ENCODE peak calls at places on chromosomes 2 and 18, in eight cellular contexts. B is fibroblast of villous mesenchyme, T is right atrium auricular region, Z is pancreas, C is progenitor cell of endocrine pancreas, Y is Caco-2, V is astrocyte of the cerebellum, S is GM20000. F is an unnamed sample.

GRCh38 chr18:78637442-78638402 is 341.9 kb upstream of the SALL3 start:
- DNase-seq in B (no peak), T (no peak), Z (no peak), C (no peak), Y (no peak), V (no peak), S (no peak), F (no peak)

GRCh38 chr2:216691210-216691741 is 4.1 kb downstream of the IGFBP5 start:
- DNase-seq in B (peak), T (peak), Z (peak), C (no peak), Y (no peak), V (no peak), S (peak), F (peak)

GRCh38 chr2:134491796-134492441 is 226.9 kb downstream of the TMEM163 start:
- DNase-seq in B (peak), T (peak), Z (peak), C (no peak), Y (no peak), V (no peak), S (no peak), F (no peak)

GRCh38 chr2:5766621-5767020 is 74.4 kb downstream of the SOX11 start:
- DNase-seq in B (no peak), T (no peak), Z (no peak), C (no peak), Y (no peak), V (peak), S (no peak), F (no peak)

GRCh38 chr2:127012215-127012614 is 94.7 kb downstream of the BIN1 start:
- DNase-seq in B (peak), T (no peak), Z (no peak), C (no peak), Y (no peak), V (no peak), S (no peak), F (no peak)

GRCh38 chr2:28296904-28297303 is 95.8 kb upstream of the FOSL2 start:
- DNase-seq in B (peak), T (no peak), Z (no peak), C (no peak), Y (no peak), V (no peak), S (no peak), F (no peak)

GRCh38 chr2:80364511-80365212 is 60.1 kb upstream of the LRRTM1 start:
- DNase-seq in B (no peak), T (no peak), Z (no peak), C (no peak), Y (no peak), V (no peak), S (no peak), F (no peak)

GRCh38 chr18:46891742-46892214 is 25.5 kb downstream of the PIAS2 start:
- DNase-seq in B (no peak), T (no peak), Z (no peak), C (no peak), Y (no peak), V (no peak), S (peak), F (peak)

GRCh38 chr2:36360834-36361233 is 5.3 kb downstream of the CRIM1 start:
- DNase-seq in B (no peak), T (no peak), Z (no peak), C (no peak), Y (no peak), V (no peak), S (no peak), F (no peak)

GRCh38 chr2:208064220-208064951 is 39.1 kb upstream of the PLEKHM3 start:
- DNase-seq in B (peak), T (no peak), Z (no peak), C (no peak), Y (no peak), V (peak), S (peak), F (no peak)

GRCh38 chr2:164657129-164657528 is 35.8 kb upstream of the GRB14 start:
- DNase-seq in B (peak), T (no peak), Z (no peak), C (no peak), Y (no peak), V (peak), S (no peak), F (no peak)

GRCh38 chr18:43034683-43035500 is 80.6 kb downstream of the RIT2 start:
- DNase-seq in B (no peak), T (no peak), Z (no peak), C (no peak), Y (peak), V (no peak), S (no peak), F (no peak)

GRCh38 chr2:155372969-155373368 is 674.5 kb downstream of the KCNJ3 start:
- DNase-seq in B (peak), T (no peak), Z (no peak), C (no peak), Y (no peak), V (peak), S (no peak), F (no peak)

GRCh38 chr2:155364766-155365165 is 666.3 kb downstream of the KCNJ3 start:
- DNase-seq in B (no peak), T (no peak), Z (no peak), C (no peak), Y (no peak), V (no peak), S (no peak), F (no peak)

GRCh38 chr2:155363349-155363888 is 664.9 kb downstream of the KCNJ3 start:
- DNase-seq in B (no peak), T (no peak), Z (no peak), C (no peak), Y (no peak), V (no peak), S (no peak), F (no peak)

GRCh38 chr2:155368934-155369333 is 670.4 kb downstream of the KCNJ3 start:
- DNase-seq in B (peak), T (no peak), Z (no peak), C (no peak), Y (no peak), V (no peak), S (no peak), F (no peak)
- TF ChIP-seq CTCF in B (peak), T (no peak), Z (no peak), C (peak), Y (no peak), V (peak), S (no peak), F (peak)

GRCh38 chr18:76805221-76805620 is 17.1 kb upstream of the ZNF236 start:
- DNase-seq in B (no peak), T (no peak), Z (no peak), C (no peak), Y (no peak), V (no peak), S (no peak), F (no peak)
- TF ChIP-seq CTCF in B (peak), T (no peak), Z (no peak), C (no peak), Y (no peak), V (peak), S (no peak), F (no peak)

GRCh38 chr18:23331091-23331920 is 121.8 kb upstream of the RIOK3 start:
- DNase-seq in B (no peak), T (no peak), Z (peak), C (no peak), Y (peak), V (no peak), S (no peak), F (no peak)
- TF ChIP-seq CTCF in B (no peak), T (no peak), Z (no peak), C (no peak), Y (no peak), V (no peak), S (no peak), F (no peak)

DNA sequence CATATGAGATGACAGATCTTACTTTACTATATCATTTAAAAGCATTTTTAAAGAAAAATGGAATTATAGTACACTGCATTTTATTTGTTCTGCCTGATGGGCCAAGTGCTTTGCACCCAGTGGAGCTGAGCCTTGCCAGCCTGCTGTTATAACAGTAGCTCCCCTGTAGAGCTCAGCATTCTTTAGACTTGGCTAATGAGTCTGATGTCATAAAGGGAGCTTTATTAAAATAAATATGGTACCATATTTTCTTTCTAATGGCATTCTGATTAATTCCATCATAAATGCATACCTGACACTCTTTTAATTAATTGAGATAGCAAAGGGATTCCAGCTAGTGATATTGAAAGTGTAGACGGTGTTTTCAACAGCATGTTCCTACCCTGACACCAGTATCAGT is 40.7 kb downstream of the PARD3B start:
- DNase-seq in B (no peak), T (no peak), Z (peak), C (no peak), Y (no peak), V (no peak), S (no peak), F (no peak)
- TF ChIP-seq CTCF in B (no peak), T (no peak), Z (no peak), C (no peak), Y (no peak), V (no peak), S (no peak), F (no peak)

GRCh38 chr18:37578886-37579513 is 13.4 kb upstream of the CELF4 start:
- DNase-seq in B (no peak), T (no peak), Z (no peak), C (no peak), Y (no peak), V (no peak), S (no peak), F (peak)
- TF ChIP-seq CTCF in B (peak), T (no peak), Z (peak), C (peak), Y (no peak), V (no peak), S (no peak), F (peak)

DNA sequence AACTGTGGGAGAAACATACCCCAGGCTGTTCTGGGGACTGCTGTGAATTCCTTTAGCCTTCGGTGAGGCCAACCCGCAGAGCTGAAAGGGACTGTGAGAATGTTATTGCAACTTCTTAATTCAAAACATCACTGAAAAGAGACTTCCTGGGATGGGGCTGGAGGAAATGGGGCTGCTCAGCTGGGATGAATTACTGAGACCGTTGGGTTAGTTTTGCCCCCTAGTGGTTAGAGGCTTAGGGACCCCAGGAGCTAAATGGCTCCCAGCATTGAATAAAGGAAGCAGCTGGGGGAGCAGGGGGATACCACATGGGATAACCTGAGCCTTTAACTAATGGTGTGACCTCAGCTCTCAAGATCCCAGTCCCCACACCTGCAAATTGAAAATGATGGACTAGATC is 941.1 kb upstream of the FANCL start:
- DNase-seq in B (peak), T (no peak), Z (no peak), C (no peak), Y (no peak), V (no peak), S (peak), F (peak)
- TF ChIP-seq CTCF in B (peak), T (no peak), Z (no peak), C (peak), Y (peak), V (peak), S (peak), F (peak)

GRCh38 chr18:5839102-5839501 is 56.2 kb downstream of the TMEM200C start:
- DNase-seq in B (no peak), T (no peak), Z (no peak), C (no peak), Y (no peak), V (no peak), S (no peak), F (no peak)

GRCh38 chr18:5841518-5841917 is 53.8 kb downstream of the TMEM200C start:
- DNase-seq in B (no peak), T (no peak), Z (no peak), C (no peak), Y (no peak), V (no peak), S (no peak), F (no peak)

GRCh38 chr18:5842653-5843052 is 52.7 kb downstream of the TMEM200C start:
- DNase-seq in B (no peak), T (no peak), Z (no peak), C (no peak), Y (no peak), V (no peak), S (no peak), F (no peak)
- TF ChIP-seq CTCF in B (no peak), T (no peak), Z (no peak), C (no peak), Y (no peak), V (no peak), S (no peak), F (no peak)

F was measured in activated CD8-positive, alpha-beta T cell treated with anti-CD3 and anti-CD28 coated beads for 36 hours.